ENCODE peak calls at places on chromosomes 6 and 20, in eight cellular contexts. A is PC-3; X is body of pancreas; H is stomach; Z is lower lobe of right lung; Q is CD8-positive, alpha-beta T cell; E is effector memory CD4-positive, alpha-beta T cell; I is GM23248. D is an unnamed sample. For H3K4me1, the result is how much of the 10 kb centered on the place peaks cover.

GRCh38 chr6:333379-334002 is 41.2 kb downstream of the DUSP22 start:
- DNase-seq in Z (no peak), A (no peak), X (no peak), Q (no peak), E (no peak), I (peak), H (no peak), D (no peak)

GRCh38 chr6:41488392-41489129 is 57.6 kb upstream of the FOXP4 start:
- DNase-seq in Q (no peak), Z (no peak), I (peak), E (no peak), A (no peak), H (no peak), X (no peak), D (no peak)

GRCh38 chr6:31952140-31952805 is 6.4 kb downstream of the CFB start:
- DNase-seq in H (peak), Z (peak), E (no peak), Q (no peak), X (peak), I (peak), A (peak), D (peak)

GRCh38 chr20:8242066-8242465 is 110.0 kb downstream of the PLCB1 start:
- DNase-seq in A (no peak), X (no peak), Q (no peak), E (no peak), I (peak), Z (no peak), H (no peak), D (no peak)

GRCh38 chr6:152313542-152314482 is 323.4 kb downstream of the SYNE1 start:
- DNase-seq in E (no peak), A (no peak), I (peak), X (no peak), Q (no peak), H (no peak), Z (no peak), D (no peak)

GRCh38 chr20:9142809-9143208 is 73.9 kb downstream of the PLCB4 start:
- DNase-seq in Q (no peak), I (no peak), E (no peak), X (no peak), H (no peak), A (no peak), Z (no peak), D (no peak)

GRCh38 chr20:47875302-47876025 is 90.2 kb upstream of the SULF2 start:
- DNase-seq in E (no peak), I (no peak), X (no peak), Z (no peak), H (no peak), Q (no peak), A (no peak), D (no peak)

GRCh38 chr6:156280131-156280530 is 497.0 kb upstream of the ARID1B start:
- DNase-seq in E (no peak), Z (no peak), Q (no peak), A (no peak), X (no peak), H (no peak), I (no peak), D (peak)

GRCh38 chr6:142751452-142751851 is 193.5 kb downstream of the HIVEP2 start:
- DNase-seq in I (no peak), A (no peak), H (no peak), Z (no peak), Q (no peak), X (no peak), E (no peak), D (no peak)

GRCh38 chr6:92008757-92009502 is 1410.4 kb downstream of the EPHA7 start:
- DNase-seq in Q (no peak), E (no peak), I (no peak), X (no peak), Z (no peak), H (no peak), A (no peak), D (no peak)

GRCh38 chr6:152093711-152094110 is 286.2 kb downstream of the ESR1 start:
- DNase-seq in H (no peak), I (no peak), A (no peak), Z (no peak), X (no peak), E (no peak), Q (no peak), D (no peak)

GRCh38 chr6:116847234-116847633 is 18.4 kb upstream of the GPRC6A start:
- DNase-seq in E (no peak), H (no peak), Q (no peak), A (peak), I (peak), Z (no peak), X (no peak), D (no peak)

GRCh38 chr6:161486903-161487531 is 213.2 kb upstream of the AGPAT4 start:
- DNase-seq in A (peak), I (peak), Z (no peak), Q (no peak), H (no peak), E (no peak), X (no peak), D (no peak)

GRCh38 chr6:134637847-134638438 is 312.0 kb downstream of the ALDH8A1 start:
- DNase-seq in A (no peak), E (no peak), Z (no peak), H (no peak), I (no peak), X (no peak), Q (no peak), D (no peak)

GRCh38 chr20:37290158-37290810 is 829 bp downstream of the MANBAL start:
- DNase-seq in A (no peak), H (no peak), Z (no peak), E (no peak), Q (no peak), I (peak), X (no peak), D (no peak)

GRCh38 chr6:159127701-159128100 is 41.5 kb upstream of the FNDC1 start:
- DNase-seq in E (no peak), A (no peak), H (no peak), I (no peak), Z (no peak), X (no peak), Q (no peak), D (no peak)

GRCh38 chr6:72218125-72218524 is 331.8 kb downstream of the RIMS1 start:
- DNase-seq in H (peak), X (peak), I (peak), Z (no peak), E (no peak), Q (no peak), A (peak), D (peak)

GRCh38 chr6:37690964-37691735 is 6.5 kb downstream of the MDGA1 start:
- DNase-seq in I (peak), H (no peak), Z (no peak), A (peak), Q (no peak), X (no peak), E (no peak), D (no peak)

GRCh38 chr6:117317261-117317660 is 51.9 kb downstream of the VGLL2 start:
- DNase-seq in I (peak), X (no peak), A (peak), H (no peak), Z (no peak), E (no peak), Q (no peak), D (no peak)

GRCh38 chr6:101462576-101462975 is 69.1 kb downstream of the GRIK2 start:
- DNase-seq in Q (no peak), E (no peak), H (no peak), A (peak), X (no peak), I (peak), Z (no peak), D (peak)

GRCh38 chr6:18280084-18280483 is 15.8 kb upstream of the DEK start:
- DNase-seq in Q (no peak), X (no peak), A (peak), Z (no peak), H (no peak), I (peak), E (no peak), D (no peak)

GRCh38 chr6:97524846-97525245 is 241.8 kb upstream of the MMS22L start:
- DNase-seq in E (no peak), I (peak), Z (no peak), X (no peak), A (peak), H (no peak), Q (no peak), D (peak)

GRCh38 chr20:45617591-45617990 is 11.9 kb upstream of the WFDC10A start:
- DNase-seq in H (no peak), Q (no peak), A (peak), X (no peak), E (no peak), I (no peak), Z (no peak), D (no peak)

GRCh38 chr6:147660334-147661311 is 152.1 kb downstream of the SAMD5 start:
- DNase-seq in E (no peak), H (no peak), Q (no peak), Z (no peak), X (no peak), I (no peak), A (no peak), D (no peak)

GRCh38 chr6:1436334-1437306 is 47.2 kb downstream of the FOXF2 start:
- DNase-seq in H (peak), Z (no peak), Q (no peak), X (peak), I (peak), A (peak), E (no peak), D (peak)

GRCh38 chr6:119350202-119351004 is 842 bp upstream of the MAN1A1 start:
- DNase-seq in Z (no peak), I (peak), H (no peak), E (no peak), X (no peak), Q (no peak), A (peak), D (no peak)

GRCh38 chr20:10982692-10983091 is 308.9 kb upstream of the JAG1 start:
- DNase-seq in Q (no peak), A (peak), X (no peak), E (no peak), I (peak), H (no peak), Z (no peak), D (no peak)

GRCh38 chr6:133595076-133595868 is 293.6 kb upstream of the TCF21 start:
- DNase-seq in A (peak), Z (no peak), I (peak), H (no peak), E (no peak), Q (no peak), X (no peak), D (no peak)

GRCh38 chr20:22921595-22922421 is 113.3 kb upstream of the SSTR4 start:
- DNase-seq in Z (no peak), I (peak), E (no peak), X (no peak), A (peak), Q (no peak), H (no peak), D (no peak)

GRCh38 chr20:22583773-22584629 is at the start of gene FOXA2:
- DNase-seq in X (peak), I (no peak), H (peak), Z (peak), E (no peak), A (peak), Q (no peak), D (no peak)

GRCh38 chr20:46070215-46070910 is 19.4 kb downstream of the NCOA5 start:
- DNase-seq in H (no peak), Z (no peak), X (no peak), E (no peak), A (peak), Q (no peak), I (peak), D (no peak)

GRCh38 chr20:37518606-37519507 is 2.2 kb upstream of the NNAT start:
- DNase-seq in H (peak), A (no peak), E (no peak), Z (peak), X (no peak), I (no peak), Q (no peak), D (no peak)

GRCh38 chr6:32087574-32088486 is 21.3 kb downstream of the TNXB start:
- DNase-seq in Z (peak), I (no peak), A (peak), X (peak), H (peak), Q (peak), E (peak), D (peak)

GRCh38 chr6:123829302-123829953 is 25.8 kb downstream of the NKAIN2 start:
- DNase-seq in A (no peak), X (no peak), I (peak), E (no peak), Q (no peak), Z (no peak), H (no peak), D (no peak)

GRCh38 chr20:47042464-47042863 is 147.8 kb downstream of the EYA2 start:
- DNase-seq in Q (no peak), I (no peak), E (no peak), X (no peak), H (no peak), Z (no peak), A (no peak), D (no peak)

GRCh38 chr20:17014217-17014616 is 212.6 kb upstream of the PCSK2 start:
- DNase-seq in Q (no peak), A (no peak), H (no peak), X (no peak), Z (no peak), I (no peak), E (no peak), D (no peak)

GRCh38 chr6:96015321-96015790 is 418 bp upstream of the FUT9 start:
- DNase-seq in I (no peak), Z (no peak), Q (no peak), X (peak), A (no peak), H (peak), E (no peak), D (peak)

GRCh38 chr20:44070139-44070900 is 116.7 kb downstream of the JPH2 start:
- DNase-seq in H (peak), X (no peak), Z (no peak), I (no peak), A (no peak), Q (peak), E (no peak), D (no peak)

GRCh38 chr20:44072381-44072780 is 114.6 kb downstream of the JPH2 start:
- DNase-seq in E (no peak), H (no peak), Z (no peak), X (no peak), Q (no peak), I (no peak), A (no peak), D (no peak)

GRCh38 chr20:44071526-44072111 is 115.4 kb downstream of the JPH2 start:
- DNase-seq in X (no peak), A (no peak), E (no peak), H (peak), Z (no peak), Q (no peak), I (no peak), D (no peak)

GRCh38 chr20:44069203-44069931 is 117.6 kb downstream of the JPH2 start:
- DNase-seq in X (no peak), E (peak), Q (peak), A (no peak), H (peak), I (no peak), Z (no peak), D (no peak)

DNA sequence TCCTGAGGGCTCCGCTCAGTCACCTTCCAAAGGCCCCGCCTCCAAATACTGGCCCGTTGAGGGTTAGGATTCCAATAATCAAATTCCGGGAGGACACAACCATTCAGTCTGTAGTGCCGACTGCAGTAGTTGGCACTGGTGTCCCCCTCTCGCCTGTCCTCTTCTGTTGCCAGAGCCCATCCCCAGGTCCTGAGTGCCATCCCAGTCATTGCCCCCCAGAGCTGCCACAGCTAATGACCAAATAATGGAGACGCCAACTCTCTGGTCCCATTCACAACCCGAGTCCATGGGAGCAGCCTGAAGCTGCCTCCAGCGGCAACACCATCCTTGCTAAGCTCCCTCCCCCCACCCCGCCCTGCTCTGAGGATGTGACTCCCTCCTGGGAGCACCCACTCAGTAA is 115.9 kb downstream of the JPH2 start:
- DNase-seq in Q (no peak), I (no peak), E (no peak), A (no peak), X (no peak), H (peak), Z (no peak), D (no peak)
- H3K4me3 ChIP-seq in Q (no peak), I (no peak), E (no peak), A (no peak), X (no peak), H (no peak), Z (no peak), D (no peak)

GRCh38 chr20:25248501-25249172 is 752 bp downstream of the PYGB start:
- DNase-seq in Q (no peak), A (peak), H (peak), Z (no peak), I (peak), X (peak), E (no peak), D (peak)
- H3K4me1 ChIP-seq in Q (under half), A (half or more), H (half or more), Z (under half), I (under half), X (under half), E (under half), D (under half)

GRCh38 chr20:53736122-53736756 is 142.6 kb upstream of the ZNF217 start:
- DNase-seq in Z (no peak), I (peak), A (peak), X (peak), E (no peak), Q (no peak), H (no peak), D (no peak)

GRCh38 chr20:53738945-53739798 is 145.5 kb upstream of the ZNF217 start:
- DNase-seq in Q (no peak), A (peak), I (peak), E (no peak), Z (no peak), H (no peak), X (no peak), D (no peak)

GRCh38 chr20:53738039-53738944 is 144.7 kb upstream of the ZNF217 start:
- DNase-seq in Q (no peak), H (peak), A (peak), I (peak), E (no peak), X (peak), Z (peak), D (peak)

GRCh38 chr20:53736757-53737403 is 143.2 kb upstream of the ZNF217 start:
- DNase-seq in I (peak), X (no peak), A (peak), Q (no peak), H (no peak), Z (no peak), E (no peak), D (no peak)

GRCh38 chr20:53737404-53738038 is 143.9 kb upstream of the ZNF217 start:
- DNase-seq in Q (no peak), A (peak), H (no peak), Z (no peak), X (no peak), I (peak), E (no peak), D (no peak)
- H3K4me3 ChIP-seq in Q (no peak), A (peak), H (no peak), Z (no peak), X (no peak), I (peak), E (no peak), D (peak)

DNA sequence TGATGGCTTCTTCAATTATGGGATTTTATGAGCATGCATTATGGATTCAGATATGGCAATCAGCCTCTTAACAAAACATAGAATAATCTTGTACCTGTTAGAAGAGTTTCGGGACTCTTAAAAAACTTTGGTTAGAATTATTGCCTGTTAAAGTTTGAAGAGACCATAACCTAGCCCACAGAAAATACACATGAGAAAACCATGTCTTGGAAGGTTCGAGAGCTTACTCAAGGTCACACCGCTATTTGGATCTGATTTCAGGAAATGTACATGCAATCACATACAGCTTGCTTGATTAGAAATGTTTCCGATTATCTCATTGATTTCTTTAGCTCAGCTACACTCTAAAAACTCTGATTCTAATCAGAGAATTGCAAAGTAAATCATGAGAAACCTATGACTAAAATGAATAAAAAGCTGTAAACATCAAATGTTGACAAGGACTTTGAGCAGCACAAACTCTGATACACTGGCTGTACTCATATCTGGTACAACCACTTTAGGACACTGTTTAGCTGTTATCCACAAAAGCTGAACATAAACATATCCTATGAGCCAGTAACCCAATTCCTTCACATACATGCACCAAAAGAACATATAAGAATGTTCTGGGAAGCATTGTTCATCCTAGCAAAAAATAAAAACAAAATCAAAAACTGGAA is 16.3 kb downstream of the STX7 start:
- DNase-seq in A (no peak), X (no peak), H (no peak), Q (no peak), E (no peak), Z (no peak), I (no peak), D (no peak)
- H3K4me1 ChIP-seq in A (under half), X (under half), H (under half), Q (under half), E (under half), Z (under half), I (under half), D (under half)

DNA sequence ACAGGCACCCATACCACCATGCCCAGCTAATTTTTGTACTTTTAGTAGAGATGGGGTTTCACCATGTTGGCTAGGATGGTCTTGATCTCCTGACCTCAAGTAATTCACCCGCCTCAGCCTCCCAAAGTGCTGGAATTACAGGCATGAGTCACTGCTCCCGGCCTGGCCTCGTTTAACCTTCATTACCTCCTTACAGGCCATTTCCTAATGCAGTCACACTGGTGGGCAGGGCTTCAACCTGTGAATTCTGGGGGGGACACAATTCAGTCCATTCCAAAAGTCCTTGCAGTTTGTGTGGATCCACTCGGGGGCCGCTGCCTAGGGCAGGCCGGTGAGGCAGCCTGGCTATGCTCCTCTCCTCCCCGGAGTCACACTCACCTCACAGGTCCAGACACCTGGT is 112.4 kb upstream of the SNX9 start:
- DNase-seq in A (no peak), E (no peak), Z (no peak), X (no peak), H (no peak), Q (no peak), I (peak), D (no peak)
- H3K4me3 ChIP-seq in A (no peak), E (no peak), Z (no peak), X (no peak), H (no peak), Q (no peak), I (no peak), D (no peak)

GRCh38 chr20:24050119-24050518 is 61.5 kb upstream of the GGTLC1 start:
- DNase-seq in H (no peak), A (no peak), Z (no peak), Q (no peak), X (no peak), I (no peak), E (no peak), D (no peak)

GRCh38 chr20:24051160-24051559 is 62.6 kb upstream of the GGTLC1 start:
- DNase-seq in H (no peak), I (no peak), E (no peak), Z (no peak), Q (no peak), A (peak), X (no peak), D (no peak)

GRCh38 chr20:24046905-24047304 is 58.3 kb upstream of the GGTLC1 start:
- DNase-seq in E (no peak), X (no peak), I (no peak), Z (no peak), H (no peak), Q (no peak), A (no peak), D (no peak)

GRCh38 chr20:24048014-24048611 is 59.5 kb upstream of the GGTLC1 start:
- DNase-seq in I (no peak), Q (no peak), E (no peak), H (no peak), X (no peak), Z (no peak), A (no peak), D (no peak)

GRCh38 chr20:24049081-24049480 is 60.5 kb upstream of the GGTLC1 start:
- DNase-seq in A (peak), Q (no peak), Z (no peak), X (no peak), E (no peak), I (no peak), H (no peak), D (no peak)
- H3K4me1 ChIP-seq in A (under half), Q (under half), Z (under half), X (under half), E (under half), I (under half), H (under half), D (under half)